ENCODE peak calls at places on chromosomes 16 and 17, in four cellular contexts. V is K562, P is HepG2, O is GM12878. Z is an unnamed sample.
A peak's percentile ranks its signal among the peaks of the same experiment; 100 is the strongest.

GRCh38 chr17:17892009-17892408 is 55.2 kb upstream of the SREBF1 start:
- DNase-seq in O (no peak), P (no peak), V (no peak), Z (no peak)

GRCh38 chr16:9095998-9096397 is 4.6 kb downstream of the HAPSTR1 start:
- DNase-seq in O (no peak), P (no peak), V (no peak), Z (no peak)

GRCh38 chr16:71421911-71422310 is 19.9 kb downstream of the TLE7 start:
- DNase-seq in P (peak; percentile 58), V (peak; percentile 76), O (no peak), Z (peak; percentile 59)

GRCh38 chr17:19645608-19646250 is 2.8 kb upstream of the ALDH3A2 start:
- DNase-seq in O (no peak), P (peak; percentile 29), V (peak; percentile 36), Z (peak; percentile 46)

GRCh38 chr16:70428178-70428998 is 10.5 kb downstream of the ST3GAL2 start:
- DNase-seq in V (peak; percentile 90), O (peak; percentile 79), P (peak; percentile 100), Z (peak; percentile 43)

GRCh38 chr17:64507418-64507766 is 615 bp downstream of the CEP95 start:
- DNase-seq in P (peak; percentile 76), V (peak; percentile 27), O (no peak), Z (peak; percentile 59)

GRCh38 chr16:71929048-71929447 is 33.7 kb downstream of the IST1 start:
- DNase-seq in O (no peak), P (no peak), V (no peak), Z (no peak)

GRCh38 chr17:82791532-82791931 is 39.7 kb downstream of the TBCD start:
- DNase-seq in P (no peak), O (no peak), V (no peak), Z (no peak)

GRCh38 chr17:12522336-12522735 is 143.4 kb upstream of the MYOCD start:
- DNase-seq in O (no peak), P (no peak), V (no peak), Z (no peak)

GRCh38 chr17:7443499-7444485 is 1.1 kb upstream of the CHRNB1 start:
- DNase-seq in O (no peak), P (no peak), V (no peak), Z (no peak)

GRCh38 chr16:74660383-74660782 is 6.3 kb downstream of the RFWD3 start:
- DNase-seq in P (no peak), V (no peak), O (no peak), Z (no peak)

GRCh38 chr16:70767377-70768204 is 33.4 kb downstream of the VAC14 start:
- DNase-seq in P (no peak), O (no peak), V (no peak), Z (no peak)

GRCh38 chr16:1481906-1482835 is 6.6 kb downstream of the PTX4 start:
- DNase-seq in P (no peak), V (no peak), O (no peak), Z (no peak)

GRCh38 chr17:61454932-61455753 is 2.9 kb downstream of the TBX4 start:
- DNase-seq in P (peak; percentile 88), V (no peak), O (no peak), Z (no peak)

GRCh38 chr17:35297666-35298065 is 54.8 kb downstream of the SLFN5 start:
- DNase-seq in P (no peak), O (no peak), V (no peak), Z (no peak)

GRCh38 chr16:80084614-80085013 is 456.2 kb upstream of the DYNLRB2 start:
- DNase-seq in P (peak; percentile 41), O (no peak), V (peak; percentile 43), Z (peak; percentile 65)

GRCh38 chr16:88398874-88399178 is 16.1 kb downstream of the ZNF469 start:
- DNase-seq in P (no peak), V (no peak), O (no peak), Z (no peak)

GRCh38 chr16:25691519-25692091 is at the start of gene HS3ST4:
- DNase-seq in P (no peak), V (no peak), O (no peak), Z (peak; percentile 22)

GRCh38 chr17:44842748-44843147 is 4.9 kb upstream of the HIGD1B start:
- DNase-seq in V (no peak), O (no peak), P (no peak), Z (no peak)

GRCh38 chr17:8004899-8005298 is 2.5 kb downstream of the GUCY2D start:
- DNase-seq in P (no peak), V (no peak), O (no peak), Z (no peak)

GRCh38 chr17:4406386-4406785 is 27.4 kb upstream of the SPNS3 start:
- DNase-seq in V (no peak), O (no peak), P (no peak), Z (no peak)

GRCh38 chr16:52498640-52499039 is 48.3 kb downstream of the TOX3 start:
- DNase-seq in P (no peak), V (no peak), O (no peak), Z (no peak)

GRCh38 chr17:81519284-81520020 is 6.9 kb upstream of the ACTG1 start:
- DNase-seq in V (peak; percentile 88), O (no peak), P (no peak), Z (no peak)

GRCh38 chr17:59745040-59745439 is 37.6 kb downstream of the VMP1 start:
- DNase-seq in V (no peak), O (no peak), P (no peak), Z (no peak)

GRCh38 chr17:15262291-15263205 is 2.6 kb downstream of the PMP22 start:
- DNase-seq in V (peak; percentile 79), O (no peak), P (no peak), Z (peak; percentile 57)

GRCh38 chr17:15261818-15262290 is 3.3 kb downstream of the PMP22 start:
- DNase-seq in P (no peak), V (no peak), O (no peak), Z (no peak)

GRCh38 chr17:15263206-15263579 is 1.9 kb downstream of the PMP22 start:
- DNase-seq in O (no peak), V (no peak), P (no peak), Z (peak; percentile 53)

GRCh38 chr17:15260376-15261062 is 4.6 kb downstream of the PMP22 start:
- DNase-seq in V (peak; percentile 80), P (peak; percentile 35), O (no peak), Z (peak; percentile 85)

DNA sequence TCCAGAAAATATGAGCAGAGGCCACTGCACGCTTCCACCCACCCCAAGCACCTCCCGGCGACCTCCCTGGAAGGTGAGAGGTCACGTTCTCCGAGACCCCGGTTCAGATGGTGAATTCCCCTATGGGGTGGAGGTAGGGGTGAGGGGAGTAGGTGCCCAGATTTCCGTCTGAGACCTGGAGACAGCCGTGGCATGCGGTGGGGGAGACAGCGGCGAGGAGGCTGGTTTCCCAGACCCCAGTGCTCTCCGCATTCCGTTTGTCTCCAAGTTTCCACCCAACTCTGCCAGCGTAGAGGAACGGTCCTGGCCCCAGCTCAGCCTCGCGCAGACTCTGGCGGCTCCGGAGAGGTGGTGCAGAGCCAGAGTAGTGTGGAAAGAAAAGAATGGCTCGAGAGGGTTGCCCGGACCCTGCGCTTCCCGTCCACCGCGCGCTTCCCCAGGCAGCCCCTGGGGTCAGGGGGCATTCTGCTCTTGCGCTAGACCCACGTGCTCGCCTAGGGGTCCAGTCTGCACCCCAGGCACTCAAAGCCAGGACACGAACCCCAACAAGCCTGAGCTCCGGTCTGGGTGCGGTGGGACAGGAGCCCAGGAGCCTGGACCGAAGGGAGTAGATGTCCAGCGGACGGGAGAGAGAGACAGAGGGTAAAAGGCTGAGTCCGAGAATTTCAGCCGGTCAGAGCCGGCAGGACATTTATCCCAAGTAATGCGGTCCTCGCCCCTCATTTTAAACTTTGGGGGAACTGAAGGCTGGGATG is 3.9 kb downstream of the PMP22 start:
- DNase-seq in P (peak; percentile 27), V (peak; percentile 18), O (no peak), Z (peak; percentile 42)
- TF ChIP-seq TARDBP in P (no peak), V (no peak), O (no peak), Z (no peak)

GRCh38 chr16:5838071-5838470 is 740.5 kb upstream of the EEF2KMT start:
- DNase-seq in P (no peak), V (no peak), O (no peak), Z (no peak)

GRCh38 chr16:5841934-5842333 is 744.3 kb upstream of the EEF2KMT start:
- DNase-seq in O (no peak), V (no peak), P (no peak), Z (no peak)

GRCh38 chr16:5836979-5837670 is 739.5 kb upstream of the EEF2KMT start:
- DNase-seq in O (no peak), V (no peak), P (no peak), Z (no peak)

DNA sequence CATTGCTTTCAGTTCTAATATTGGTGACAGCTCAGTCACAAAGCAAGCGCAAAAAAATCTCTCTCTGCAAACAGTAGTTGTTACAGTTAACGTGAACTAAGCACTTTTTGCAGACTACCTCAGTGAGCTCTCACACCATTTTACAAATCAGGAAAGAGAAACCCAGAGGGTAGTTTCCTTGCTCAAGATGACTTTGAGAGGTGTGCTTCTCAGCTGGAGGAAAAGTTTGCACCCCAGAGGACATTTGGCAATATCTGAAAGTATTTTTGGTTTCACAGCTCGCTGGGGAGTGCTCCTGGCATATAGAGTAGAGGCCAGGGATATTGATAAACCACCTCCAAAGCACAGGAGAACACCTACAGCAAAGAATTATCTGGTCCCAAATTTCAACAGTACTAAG is 741.1 kb upstream of the EEF2KMT start:
- DNase-seq in V (no peak), P (no peak), O (no peak), Z (no peak)
- TF ChIP-seq TARDBP in V (no peak), P (no peak), O (no peak), Z (no peak)

DNA sequence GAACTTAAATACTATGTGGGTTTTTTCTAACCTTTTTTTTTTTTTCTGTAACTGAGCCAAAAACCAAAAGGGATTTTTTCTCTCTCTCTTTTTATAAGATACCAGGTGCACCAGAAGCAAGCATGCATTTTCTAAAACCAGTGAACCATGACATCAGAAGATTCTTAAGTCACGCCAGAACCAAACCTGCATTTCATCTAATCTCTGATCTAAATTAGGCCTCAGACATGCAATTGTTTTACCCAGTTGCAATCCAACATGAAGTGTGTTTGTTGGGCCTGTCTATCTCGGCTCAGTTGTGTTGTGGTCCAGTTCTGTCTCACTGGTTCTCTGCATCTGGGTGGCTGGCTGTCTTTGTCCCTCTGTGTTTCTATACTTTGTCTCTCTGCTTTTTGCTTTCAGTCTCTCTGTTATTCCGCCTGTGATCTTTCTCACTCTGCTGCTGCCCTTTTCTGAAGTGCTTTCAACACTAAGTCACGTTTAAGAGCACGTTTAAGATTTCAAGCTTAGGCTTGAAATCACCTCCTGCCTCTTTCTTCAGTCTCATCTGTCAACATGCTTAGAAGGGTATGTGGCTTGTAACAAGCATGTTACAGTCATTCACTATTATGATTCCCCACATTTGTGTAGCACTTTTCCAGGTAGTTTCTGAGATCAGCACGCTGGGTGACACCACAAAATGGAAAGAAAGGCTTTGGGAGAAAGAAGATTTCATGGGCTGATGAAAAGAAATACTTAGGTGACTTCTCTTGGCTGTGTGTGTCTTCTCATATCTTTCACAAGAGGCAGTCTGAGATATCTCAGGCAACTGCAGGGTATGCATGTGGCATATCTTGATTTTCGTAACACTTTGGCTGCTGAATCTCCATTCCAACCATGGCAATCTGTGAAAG is 488.9 kb downstream of the SHISA9 start:
- DNase-seq in P (no peak), O (peak; percentile 88), V (no peak), Z (no peak)
- TF ChIP-seq TARDBP in P (no peak), O (peak; percentile 66), V (no peak), Z (no peak)

DNA sequence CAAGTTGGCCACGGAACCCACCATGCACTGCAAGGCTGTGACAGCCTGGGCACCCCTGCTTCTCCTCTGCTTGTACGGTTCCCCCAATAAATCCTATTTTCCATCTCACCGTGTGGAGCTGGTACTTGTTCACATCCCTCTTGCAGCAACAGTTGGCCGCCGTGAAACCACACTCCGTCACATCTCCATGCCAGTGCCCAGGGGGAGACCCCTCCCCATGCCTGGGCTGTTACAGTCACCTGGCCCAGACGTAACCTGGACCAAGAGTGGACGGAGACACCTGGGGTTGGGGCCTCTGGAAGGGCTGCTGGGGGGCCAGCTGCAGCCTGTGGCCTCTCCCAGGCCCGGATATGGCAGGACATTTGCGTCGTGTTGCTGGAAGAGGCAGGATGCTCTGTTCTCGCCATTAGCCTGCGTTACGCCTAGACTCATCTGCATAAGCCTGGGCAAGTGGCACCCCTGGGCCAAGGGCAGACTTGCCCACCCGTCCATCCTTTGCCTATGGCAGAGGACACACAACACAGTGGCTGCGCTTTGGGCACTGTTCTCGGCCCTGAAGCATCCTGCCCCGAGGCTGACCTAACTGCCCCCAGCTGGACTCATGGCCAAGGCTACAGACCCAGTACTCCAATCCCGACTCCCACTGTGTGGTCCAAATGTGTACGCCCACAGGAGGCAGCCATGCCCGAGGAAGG is 14.2 kb upstream of the KREMEN2 start:
- DNase-seq in P (no peak), O (no peak), V (no peak), Z (no peak)
- TF ChIP-seq TARDBP in P (no peak), O (no peak), V (no peak), Z (no peak)